ENCODE peak calls at places on chromosomes 6 and 20, in nine cellular contexts. I is stimulated activated CD4-positive, alpha-beta T cell treated with anti-CD3 and anti-CD28 coated beads, Interleukin-1b, Interleukin-23, amount 100 ng/mL, for 1 hour; F is occipital lobe; E is neural crest cell; H is astrocyte of the hippocampus; P is NCI-H1092 treated with DMSO at 0.1 percent for 48 hours; O is ascending aorta; L is RWPE1; S is mammary epithelial cell. G is an unnamed sample.

GRCh38 chr6:165548450-165548849 is 114.6 kb downstream of the PDE10A start:
- DNase-seq in I (no peak), F (no peak), E (no peak), H (no peak), P (no peak), O (no peak), L (no peak), S (no peak), G (no peak)

GRCh38 chr20:50056408-50056926 is 56.5 kb downstream of the UBE2V1 start:
- DNase-seq in I (no peak), F (no peak), E (no peak), H (no peak), P (no peak), O (no peak), L (no peak), S (no peak), G (no peak)

GRCh38 chr6:53312355-53312754 is 36.4 kb downstream of the ELOVL5 start:
- DNase-seq in I (no peak), F (no peak), E (no peak), H (no peak), P (no peak), O (no peak), L (no peak), S (no peak), G (no peak)

GRCh38 chr6:95693108-95693507 is 115.8 kb downstream of the MANEA start:
- DNase-seq in I (no peak), F (no peak), E (peak), H (peak), P (no peak), O (no peak), L (peak), S (no peak), G (peak)

GRCh38 chr6:44061375-44062104 is 65.7 kb downstream of the MRPL14 start:
- DNase-seq in I (no peak), F (no peak), E (no peak), H (peak), P (no peak), O (no peak), L (no peak), S (peak), G (no peak)

GRCh38 chr6:24494726-24495515 is at the start of gene ALDH5A1:
- DNase-seq in I (peak), F (peak), E (peak), H (peak), P (peak), O (peak), L (peak), S (peak), G (peak)

GRCh38 chr6:20877008-20877937 is 343.0 kb downstream of the CDKAL1 start:
- DNase-seq in I (no peak), F (no peak), E (no peak), H (peak), P (no peak), O (peak), L (peak), S (peak), G (peak)

GRCh38 chr6:37102299-37103168 is 67.4 kb upstream of the PIM1 start:
- DNase-seq in I (peak), F (peak), E (peak), H (peak), P (peak), O (peak), L (peak), S (peak), G (peak)

GRCh38 chr20:37940161-37940560 is 37.2 kb downstream of the VSTM2L start:
- DNase-seq in I (no peak), F (no peak), E (no peak), H (no peak), P (no peak), O (peak), L (no peak), S (no peak), G (no peak)

G was measured in Calu3.